ENCODE peak calls at places on chromosomes 12 and 14, in eight cellular contexts. J, T, E, B, W, V, K and O are unnamed samples. For H3K9me3, the result is how much of the 10 kb centered on the place peaks cover.

GRCh38 chr14:102187044-102187443 is 47.3 kb downstream of the WDR20 start:
- DNase-seq in J (peak), T (no peak), E (no peak), B (no peak), W (no peak), V (no peak), K (peak), O (peak)

GRCh38 chr12:113099364-113099763 is 36.2 kb downstream of the RASAL1 start:
- DNase-seq in J (no peak), T (no peak), E (no peak), B (no peak), W (no peak), V (no peak), K (no peak), O (no peak)

GRCh38 chr14:89550761-89551283 is 133.8 kb upstream of the FOXN3 start:
- DNase-seq in J (no peak), T (no peak), E (no peak), B (no peak), W (no peak), V (no peak), K (no peak), O (no peak)

GRCh38 chr14:101074124-101075024 is 170.9 kb upstream of the RTL1 start:
- DNase-seq in J (no peak), T (no peak), E (peak), B (peak), W (no peak), V (no peak), K (no peak), O (no peak)

GRCh38 chr12:96044017-96044985 is 8.9 kb upstream of the LTA4H start:
- DNase-seq in J (no peak), T (no peak), E (no peak), B (no peak), W (no peak), V (no peak), K (no peak), O (no peak)

GRCh38 chr12:81274619-81275018 is 196.7 kb downstream of the ACSS3 start:
- DNase-seq in J (no peak), T (no peak), E (no peak), B (no peak), W (no peak), V (no peak), K (no peak), O (no peak)

GRCh38 chr12:108826807-108827721 is 30.3 kb downstream of the SSH1 start:
- DNase-seq in J (no peak), T (no peak), E (no peak), B (peak), W (no peak), V (no peak), K (no peak), O (no peak)

GRCh38 chr12:49665384-49665783 is 41.8 kb downstream of the FMNL3 start:
- DNase-seq in J (no peak), T (no peak), E (no peak), B (no peak), W (no peak), V (no peak), K (no peak), O (no peak)

GRCh38 chr14:99321955-99322730 is 50.1 kb upstream of the BCL11B start:
- DNase-seq in J (no peak), T (no peak), E (no peak), B (no peak), W (no peak), V (no peak), K (no peak), O (no peak)

GRCh38 chr12:80979821-80980220 is 42.1 kb upstream of the LIN7A start:
- DNase-seq in J (no peak), T (no peak), E (no peak), B (no peak), W (no peak), V (no peak), K (no peak), O (no peak)

GRCh38 chr14:89509891-89510290 is 92.9 kb upstream of the FOXN3 start:
- DNase-seq in J (no peak), T (no peak), E (no peak), B (no peak), W (no peak), V (no peak), K (no peak), O (no peak)

DNA sequence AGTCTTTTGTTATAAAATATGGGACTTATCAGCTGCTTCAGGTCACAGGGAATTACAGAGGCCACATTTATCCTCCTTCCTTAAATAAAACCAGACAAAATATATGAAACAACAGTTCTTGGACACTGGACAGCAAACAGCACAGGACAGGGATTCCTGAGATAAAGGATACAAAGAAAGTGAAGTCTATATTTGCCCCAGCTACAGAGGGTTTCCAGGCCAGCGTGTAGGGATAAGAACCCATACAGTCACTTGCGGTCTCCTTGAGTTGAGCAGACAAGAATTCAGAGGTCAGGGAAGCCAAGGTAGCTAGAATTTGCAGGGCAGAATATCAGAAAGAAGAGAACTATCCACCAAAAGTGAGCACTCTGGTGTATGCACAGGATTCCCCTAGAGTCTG is 8.8 kb upstream of the LLPH start:
- DNase-seq in J (no peak), T (no peak), E (no peak), B (no peak), W (no peak), V (no peak), K (no peak), O (no peak)
- H3K9me3 ChIP-seq in J (under half), T (under half), E (under half), B (under half), W (under half), V (under half), K (under half), O (under half)

GRCh38 chr12:27549801-27550652 is 26.0 kb downstream of the PPFIBP1 start:
- DNase-seq in J (peak), T (peak), E (no peak), B (peak), W (no peak), V (peak), K (peak), O (peak)
- H3K4me3 ChIP-seq in J (no peak), T (peak), E (no peak), B (no peak), W (no peak), V (no peak), K (peak), O (no peak)

GRCh38 chr14:47438650-47439140 is 236.7 kb downstream of the MDGA2 start:
- DNase-seq in J (no peak), T (no peak), E (no peak), B (no peak), W (no peak), V (no peak), K (no peak), O (no peak)
- H3K9me3 ChIP-seq in J (under half), T (under half), E (under half), B (under half), W (under half), V (under half), K (under half), O (under half)

GRCh38 chr14:43043851-43044250 is 1437.2 kb downstream of the LRFN5 start:
- DNase-seq in J (no peak), T (no peak), E (no peak), B (no peak), W (no peak), V (no peak), K (no peak), O (no peak)

GRCh38 chr14:43041976-43042375 is 1435.3 kb downstream of the LRFN5 start:
- DNase-seq in J (no peak), T (no peak), E (no peak), B (no peak), W (no peak), V (no peak), K (no peak), O (no peak)

GRCh38 chr14:43039881-43040280 is 1433.2 kb downstream of the LRFN5 start:
- DNase-seq in J (no peak), T (no peak), E (no peak), B (no peak), W (no peak), V (no peak), K (no peak), O (no peak)

GRCh38 chr14:43042408-43042807 is 1435.7 kb downstream of the LRFN5 start:
- DNase-seq in J (no peak), T (no peak), E (no peak), B (no peak), W (no peak), V (no peak), K (no peak), O (no peak)

GRCh38 chr14:43041207-43041606 is 1434.5 kb downstream of the LRFN5 start:
- DNase-seq in J (no peak), T (no peak), E (no peak), B (no peak), W (no peak), V (no peak), K (no peak), O (no peak)
- H3K4me3 ChIP-seq in J (no peak), T (no peak), E (no peak), B (no peak), W (no peak), V (no peak), K (no peak), O (no peak)

GRCh38 chr12:111687255-111687654 is 1.4 kb downstream of the ACAD10 start:
- DNase-seq in J (peak), T (no peak), E (no peak), B (no peak), W (no peak), V (no peak), K (peak), O (no peak)

GRCh38 chr12:111685811-111686573 is at the start of the genes ACAD10 and BRAP:
- DNase-seq in J (peak), T (peak), E (peak), B (peak), W (peak), V (peak), K (peak), O (peak)

GRCh38 chr12:111687952-111688351 is 2.1 kb downstream of the ACAD10 start:
- DNase-seq in J (no peak), T (no peak), E (no peak), B (no peak), W (no peak), V (no peak), K (no peak), O (no peak)

GRCh38 chr12:111685322-111685810 is 390 bp downstream of the BRAP start:
- DNase-seq in J (no peak), T (no peak), E (no peak), B (no peak), W (no peak), V (no peak), K (no peak), O (no peak)

GRCh38 chr12:111686574-111687105 is 787 bp downstream of the ACAD10 start:
- DNase-seq in J (no peak), T (no peak), E (no peak), B (no peak), W (no peak), V (no peak), K (no peak), O (no peak)
- H3K9me3 ChIP-seq in J (under half), T (under half), E (under half), B (under half), W (under half), V (under half), K (under half), O (under half)

GRCh38 chr12:124514996-124515932 is 52.1 kb downstream of the NCOR2 start:
- DNase-seq in J (no peak), T (no peak), E (no peak), B (no peak), W (no peak), V (no peak), K (no peak), O (no peak)

GRCh38 chr12:124516850-124517249 is 50.6 kb downstream of the NCOR2 start:
- DNase-seq in J (no peak), T (no peak), E (no peak), B (no peak), W (no peak), V (no peak), K (no peak), O (no peak)

GRCh38 chr12:124517260-124518050 is 50.0 kb downstream of the NCOR2 start:
- DNase-seq in J (peak), T (peak), E (no peak), B (peak), W (no peak), V (peak), K (peak), O (peak)

GRCh38 chr12:124514145-124514995 is 53.0 kb downstream of the NCOR2 start:
- DNase-seq in J (no peak), T (no peak), E (no peak), B (no peak), W (no peak), V (no peak), K (no peak), O (no peak)

GRCh38 chr12:124515981-124516380 is 51.4 kb downstream of the NCOR2 start:
- DNase-seq in J (peak), T (peak), E (no peak), B (no peak), W (no peak), V (no peak), K (no peak), O (no peak)
- H3K4me3 ChIP-seq in J (no peak), T (peak), E (no peak), B (no peak), W (no peak), V (no peak), K (no peak), O (no peak)

GRCh38 chr14:105155681-105156413 is 12.7 kb downstream of the JAG2 start:
- DNase-seq in J (no peak), T (peak), E (no peak), B (no peak), W (no peak), V (no peak), K (no peak), O (no peak)

GRCh38 chr14:105153739-105154475 is 14.7 kb downstream of the JAG2 start:
- DNase-seq in J (no peak), T (peak), E (no peak), B (peak), W (no peak), V (no peak), K (no peak), O (no peak)

GRCh38 chr14:105156414-105157375 is 11.9 kb downstream of the JAG2 start:
- DNase-seq in J (no peak), T (no peak), E (no peak), B (no peak), W (no peak), V (no peak), K (no peak), O (no peak)

GRCh38 chr14:105154476-105154871 is 14.1 kb downstream of the JAG2 start:
- DNase-seq in J (no peak), T (peak), E (no peak), B (peak), W (no peak), V (no peak), K (no peak), O (no peak)

DNA sequence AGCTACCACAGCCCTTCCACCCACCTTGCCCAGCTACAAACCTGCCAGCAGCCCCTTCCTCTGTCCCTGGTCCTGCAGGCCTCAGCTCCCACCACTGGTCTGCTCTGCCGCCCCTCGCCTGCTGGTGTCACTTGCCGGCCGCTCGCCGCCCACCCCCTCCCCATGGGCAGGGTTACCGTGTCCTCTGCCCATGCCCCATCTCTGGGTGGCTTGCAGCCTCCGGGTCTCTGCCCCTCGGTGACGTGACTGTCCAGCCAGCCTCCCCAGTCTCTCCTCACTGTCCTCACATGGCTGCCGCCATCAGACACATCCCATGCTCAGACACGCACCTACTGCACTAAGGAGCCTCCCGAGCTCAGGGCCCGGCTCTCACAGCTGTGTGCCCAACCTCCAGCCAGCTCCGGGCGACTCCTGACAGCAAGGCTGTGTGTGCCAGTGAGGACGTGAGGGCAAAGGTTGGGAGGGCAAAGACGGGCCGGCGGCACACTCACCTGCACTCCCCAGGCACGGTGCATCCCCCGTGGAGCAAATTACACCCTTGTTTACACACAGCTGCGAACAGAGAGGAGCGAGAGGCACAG is 13.4 kb downstream of the JAG2 start:
- DNase-seq in J (no peak), T (peak), E (no peak), B (peak), W (no peak), V (no peak), K (no peak), O (no peak)
- H3K9me3 ChIP-seq in J (under half), T (under half), E (under half), B (under half), W (under half), V (under half), K (under half), O (under half)

GRCh38 chr12:70246580-70246979 is 3.3 kb downstream of the CNOT2 start:
- DNase-seq in J (no peak), T (no peak), E (no peak), B (no peak), W (no peak), V (no peak), K (no peak), O (no peak)
- H3K4me3 ChIP-seq in J (no peak), T (no peak), E (no peak), B (no peak), W (no peak), V (no peak), K (no peak), O (no peak)

GRCh38 chr12:126570571-126570970 is 1505.3 kb downstream of the AACS start:
- DNase-seq in J (no peak), T (no peak), E (no peak), B (no peak), W (no peak), V (no peak), K (no peak), O (no peak)
- H3K9me3 ChIP-seq in J (under half), T (under half), E (under half), B (under half), W (under half), V (under half), K (under half), O (under half)